ENCODE peak calls at places on chromosome 17, in eight cellular contexts. One of them, this sample, is unnamed.

GRCh38 chr17:60390881-60391418 is 983 bp downstream of the USP32 start:
- DNase-seq in lower leg skin: peak; percentile 31
- DNase-seq in esophagus squamous epithelium: no peak
- DNase-seq in PC-3: peak; percentile 47
- DNase-seq in WERI-Rb-1: peak; percentile 45
- DNase-seq in upper lobe of right lung: no peak
- DNase-seq in uterus: peak; percentile 14
- DNase-seq in fibroblast of villous mesenchyme: peak; percentile 57
- DNase-seq in this sample: peak; percentile 92

GRCh38 chr17:63998050-63998720 is at the start of gene PRR29:
- DNase-seq in PC-3: peak; percentile 72
- DNase-seq in esophagus squamous epithelium: no peak
- DNase-seq in fibroblast of villous mesenchyme: peak; percentile 54
- DNase-seq in upper lobe of right lung: peak; percentile 86
- DNase-seq in uterus: peak; percentile 33
- DNase-seq in WERI-Rb-1: peak; percentile 84
- DNase-seq in lower leg skin: no peak
- DNase-seq in this sample: no peak

GRCh38 chr17:4944163-4944553 is 4.1 kb downstream of the RNF167 start:
- DNase-seq in upper lobe of right lung: no peak
- DNase-seq in fibroblast of villous mesenchyme: no peak
- DNase-seq in uterus: no peak
- DNase-seq in esophagus squamous epithelium: no peak
- DNase-seq in WERI-Rb-1: no peak
- DNase-seq in lower leg skin: no peak
- DNase-seq in PC-3: no peak
- DNase-seq in this sample: no peak

GRCh38 chr17:3002538-3003301 is 60.7 kb downstream of the OR1D5 start:
- DNase-seq in fibroblast of villous mesenchyme: no peak
- DNase-seq in esophagus squamous epithelium: no peak
- DNase-seq in WERI-Rb-1: peak; percentile 24
- DNase-seq in uterus: no peak
- DNase-seq in PC-3: no peak
- DNase-seq in lower leg skin: no peak
- DNase-seq in upper lobe of right lung: peak; percentile 60
- DNase-seq in this sample: no peak

GRCh38 chr17:64282753-64283080 is 19.7 kb upstream of the TEX2 start:
- DNase-seq in esophagus squamous epithelium: no peak
- DNase-seq in lower leg skin: no peak
- DNase-seq in uterus: no peak
- DNase-seq in upper lobe of right lung: no peak
- DNase-seq in WERI-Rb-1: peak; percentile 61
- DNase-seq in fibroblast of villous mesenchyme: no peak
- DNase-seq in PC-3: peak; percentile 25
- DNase-seq in this sample: no peak

GRCh38 chr17:68197091-68197996 is 50.5 kb upstream of the AMZ2 start:
- DNase-seq in uterus: no peak
- DNase-seq in upper lobe of right lung: no peak
- DNase-seq in PC-3: peak; percentile 37
- DNase-seq in WERI-Rb-1: peak; percentile 55
- DNase-seq in esophagus squamous epithelium: no peak
- DNase-seq in lower leg skin: no peak
- DNase-seq in fibroblast of villous mesenchyme: no peak
- DNase-seq in this sample: no peak

GRCh38 chr17:17416007-17416399 is 60.8 kb upstream of the MED9 start:
- DNase-seq in upper lobe of right lung: no peak
- DNase-seq in fibroblast of villous mesenchyme: peak; percentile 84
- DNase-seq in WERI-Rb-1: peak; percentile 26
- DNase-seq in PC-3: peak; percentile 81
- DNase-seq in uterus: no peak
- DNase-seq in lower leg skin: no peak
- DNase-seq in esophagus squamous epithelium: no peak
- DNase-seq in this sample: no peak

GRCh38 chr17:5868916-5869475 is 201.2 kb upstream of the WSCD1 start:
- DNase-seq in lower leg skin: no peak
- DNase-seq in upper lobe of right lung: no peak
- DNase-seq in PC-3: no peak
- DNase-seq in esophagus squamous epithelium: no peak
- DNase-seq in fibroblast of villous mesenchyme: no peak
- DNase-seq in uterus: no peak
- DNase-seq in WERI-Rb-1: peak; percentile 19
- DNase-seq in this sample: peak; percentile 75

GRCh38 chr17:37570527-37571093 is 38.6 kb downstream of the SYNRG start:
- DNase-seq in uterus: no peak
- DNase-seq in WERI-Rb-1: peak; percentile 70
- DNase-seq in upper lobe of right lung: peak; percentile 66
- DNase-seq in lower leg skin: no peak
- DNase-seq in esophagus squamous epithelium: no peak
- DNase-seq in PC-3: peak; percentile 90
- DNase-seq in fibroblast of villous mesenchyme: peak; percentile 51
- DNase-seq in this sample: no peak

GRCh38 chr17:75535119-75535537 is 9.6 kb downstream of the LLGL2 start:
- DNase-seq in PC-3: no peak
- DNase-seq in uterus: no peak
- DNase-seq in WERI-Rb-1: peak; percentile 15
- DNase-seq in fibroblast of villous mesenchyme: no peak
- DNase-seq in esophagus squamous epithelium: no peak
- DNase-seq in upper lobe of right lung: no peak
- DNase-seq in lower leg skin: no peak
- DNase-seq in this sample: no peak

GRCh38 chr17:80630721-80631120 is 86.1 kb downstream of the RPTOR start:
- DNase-seq in uterus: no peak
- DNase-seq in PC-3: no peak
- DNase-seq in upper lobe of right lung: no peak
- DNase-seq in esophagus squamous epithelium: no peak
- DNase-seq in WERI-Rb-1: no peak
- DNase-seq in fibroblast of villous mesenchyme: no peak
- DNase-seq in lower leg skin: no peak
- DNase-seq in this sample: no peak

GRCh38 chr17:54172654-54173316 is 350.1 kb downstream of the KIF2B start:
- DNase-seq in lower leg skin: no peak
- DNase-seq in fibroblast of villous mesenchyme: peak; percentile 1
- DNase-seq in esophagus squamous epithelium: no peak
- DNase-seq in uterus: no peak
- DNase-seq in PC-3: peak; percentile 60
- DNase-seq in upper lobe of right lung: no peak
- DNase-seq in WERI-Rb-1: peak; percentile 54
- DNase-seq in this sample: no peak

GRCh38 chr17:2814499-2815341 is 18.5 kb downstream of the RAP1GAP2 start:
- DNase-seq in fibroblast of villous mesenchyme: no peak
- DNase-seq in upper lobe of right lung: no peak
- DNase-seq in uterus: no peak
- DNase-seq in WERI-Rb-1: no peak
- DNase-seq in esophagus squamous epithelium: no peak
- DNase-seq in lower leg skin: peak; percentile 32
- DNase-seq in PC-3: peak; percentile 44
- DNase-seq in this sample: no peak

GRCh38 chr17:8581002-8581658 is 49.4 kb downstream of the MYH10 start:
- DNase-seq in upper lobe of right lung: no peak
- DNase-seq in esophagus squamous epithelium: no peak
- DNase-seq in fibroblast of villous mesenchyme: no peak
- DNase-seq in uterus: no peak
- DNase-seq in WERI-Rb-1: no peak
- DNase-seq in PC-3: no peak
- DNase-seq in lower leg skin: no peak
- DNase-seq in this sample: no peak

GRCh38 chr17:44628234-44629188 is 27.8 kb upstream of the MEIOC start:
- DNase-seq in upper lobe of right lung: no peak
- DNase-seq in uterus: no peak
- DNase-seq in fibroblast of villous mesenchyme: peak; percentile 70
- DNase-seq in PC-3: no peak
- DNase-seq in lower leg skin: no peak
- DNase-seq in WERI-Rb-1: peak; percentile 98
- DNase-seq in esophagus squamous epithelium: no peak
- DNase-seq in this sample: no peak

GRCh38 chr17:47663997-47664941 is 14.6 kb downstream of the KPNB1 start:
- DNase-seq in upper lobe of right lung: no peak
- DNase-seq in PC-3: peak; percentile 85
- DNase-seq in uterus: peak; percentile 44
- DNase-seq in lower leg skin: peak; percentile 42
- DNase-seq in fibroblast of villous mesenchyme: peak; percentile 67
- DNase-seq in WERI-Rb-1: peak; percentile 70
- DNase-seq in esophagus squamous epithelium: no peak
- DNase-seq in this sample: no peak

GRCh38 chr17:34817252-34817651 is 144.0 kb downstream of the CCT6B start:
- DNase-seq in lower leg skin: no peak
- DNase-seq in PC-3: no peak
- DNase-seq in esophagus squamous epithelium: no peak
- DNase-seq in WERI-Rb-1: no peak
- DNase-seq in uterus: no peak
- DNase-seq in upper lobe of right lung: no peak
- DNase-seq in fibroblast of villous mesenchyme: no peak
- DNase-seq in this sample: no peak

GRCh38 chr17:72460711-72461110 is 339.9 kb downstream of the SOX9 start:
- DNase-seq in uterus: no peak
- DNase-seq in upper lobe of right lung: no peak
- DNase-seq in PC-3: peak; percentile 18
- DNase-seq in WERI-Rb-1: no peak
- DNase-seq in lower leg skin: no peak
- DNase-seq in fibroblast of villous mesenchyme: no peak
- DNase-seq in esophagus squamous epithelium: no peak
- DNase-seq in this sample: no peak

GRCh38 chr17:12406623-12407228 is 259.0 kb upstream of the MYOCD start:
- DNase-seq in WERI-Rb-1: no peak
- DNase-seq in upper lobe of right lung: no peak
- DNase-seq in fibroblast of villous mesenchyme: peak; percentile 35
- DNase-seq in esophagus squamous epithelium: no peak
- DNase-seq in PC-3: no peak
- DNase-seq in uterus: no peak
- DNase-seq in lower leg skin: no peak
- DNase-seq in this sample: peak; percentile 80

GRCh38 chr17:33927732-33928133 is 327.4 kb upstream of the CCL2 start:
- DNase-seq in lower leg skin: no peak
- DNase-seq in upper lobe of right lung: no peak
- DNase-seq in WERI-Rb-1: no peak
- DNase-seq in PC-3: peak; percentile 21
- DNase-seq in fibroblast of villous mesenchyme: no peak
- DNase-seq in uterus: no peak
- DNase-seq in esophagus squamous epithelium: no peak
- DNase-seq in this sample: no peak

GRCh38 chr17:50541916-50542688 is 4.9 kb upstream of the SPATA20 start:
- DNase-seq in lower leg skin: peak; percentile 72
- DNase-seq in upper lobe of right lung: peak; percentile 94
- DNase-seq in WERI-Rb-1: peak; percentile 93
- DNase-seq in fibroblast of villous mesenchyme: peak; percentile 77
- DNase-seq in esophagus squamous epithelium: no peak
- DNase-seq in uterus: peak; percentile 79
- DNase-seq in PC-3: peak; percentile 92
- DNase-seq in this sample: peak; percentile 95
- H3K4me3 ChIP-seq in lower leg skin: no peak overlapping the region
- H3K4me3 ChIP-seq in upper lobe of right lung: peak overlapping the region; percentile 63
- H3K4me3 ChIP-seq in WERI-Rb-1: peak overlapping the region; percentile 70
- H3K4me3 ChIP-seq in fibroblast of villous mesenchyme: peak overlapping the region; percentile 61
- H3K4me3 ChIP-seq in esophagus squamous epithelium: peak overlapping the region; percentile 26
- H3K4me3 ChIP-seq in uterus: peak overlapping the region; percentile 47
- H3K4me3 ChIP-seq in PC-3: peak overlapping the region; percentile 71
- H3K4me3 ChIP-seq in this sample: peak overlapping the region; percentile 69

GRCh38 chr17:82037113-82037888 is at the start of gene DCXR:
- DNase-seq in upper lobe of right lung: peak; percentile 99
- DNase-seq in esophagus squamous epithelium: peak; percentile 87
- DNase-seq in fibroblast of villous mesenchyme: peak; percentile 96
- DNase-seq in PC-3: peak; percentile 95
- DNase-seq in lower leg skin: peak; percentile 98
- DNase-seq in uterus: peak; percentile 97
- DNase-seq in WERI-Rb-1: peak; percentile 100
- DNase-seq in this sample: peak; percentile 99

GRCh38 chr17:82039695-82040299 is 2.3 kb upstream of the DCXR start:
- DNase-seq in fibroblast of villous mesenchyme: no peak
- DNase-seq in upper lobe of right lung: no peak
- DNase-seq in esophagus squamous epithelium: no peak
- DNase-seq in uterus: no peak
- DNase-seq in WERI-Rb-1: no peak
- DNase-seq in lower leg skin: no peak
- DNase-seq in PC-3: no peak
- DNase-seq in this sample: no peak

GRCh38 chr17:82036634-82037112 is 824 bp downstream of the DCXR start:
- DNase-seq in esophagus squamous epithelium: no peak
- DNase-seq in WERI-Rb-1: no peak
- DNase-seq in PC-3: no peak
- DNase-seq in lower leg skin: no peak
- DNase-seq in uterus: no peak
- DNase-seq in fibroblast of villous mesenchyme: no peak
- DNase-seq in upper lobe of right lung: no peak
- DNase-seq in this sample: no peak

GRCh38 chr17:82035956-82036633 is 1.4 kb downstream of the DCXR start:
- DNase-seq in WERI-Rb-1: no peak
- DNase-seq in lower leg skin: no peak
- DNase-seq in upper lobe of right lung: no peak
- DNase-seq in PC-3: peak; percentile 56
- DNase-seq in esophagus squamous epithelium: no peak
- DNase-seq in uterus: no peak
- DNase-seq in fibroblast of villous mesenchyme: no peak
- DNase-seq in this sample: no peak

GRCh38 chr17:82037889-82038195 is 345 bp upstream of the DCXR start:
- DNase-seq in fibroblast of villous mesenchyme: no peak
- DNase-seq in WERI-Rb-1: no peak
- DNase-seq in upper lobe of right lung: no peak
- DNase-seq in lower leg skin: no peak
- DNase-seq in esophagus squamous epithelium: no peak
- DNase-seq in PC-3: no peak
- DNase-seq in uterus: no peak
- DNase-seq in this sample: no peak
- H3K4me3 ChIP-seq in fibroblast of villous mesenchyme: peak overlapping the region; percentile 73
- H3K4me3 ChIP-seq in WERI-Rb-1: peak overlapping the region; percentile 92
- H3K4me3 ChIP-seq in upper lobe of right lung: peak overlapping the region; percentile 65
- H3K4me3 ChIP-seq in lower leg skin: no peak overlapping the region
- H3K4me3 ChIP-seq in esophagus squamous epithelium: peak overlapping the region; percentile 53
- H3K4me3 ChIP-seq in PC-3: peak overlapping the region; percentile 86
- H3K4me3 ChIP-seq in uterus: peak overlapping the region; percentile 66
- H3K4me3 ChIP-seq in this sample: peak overlapping the region; percentile 65

DNA sequence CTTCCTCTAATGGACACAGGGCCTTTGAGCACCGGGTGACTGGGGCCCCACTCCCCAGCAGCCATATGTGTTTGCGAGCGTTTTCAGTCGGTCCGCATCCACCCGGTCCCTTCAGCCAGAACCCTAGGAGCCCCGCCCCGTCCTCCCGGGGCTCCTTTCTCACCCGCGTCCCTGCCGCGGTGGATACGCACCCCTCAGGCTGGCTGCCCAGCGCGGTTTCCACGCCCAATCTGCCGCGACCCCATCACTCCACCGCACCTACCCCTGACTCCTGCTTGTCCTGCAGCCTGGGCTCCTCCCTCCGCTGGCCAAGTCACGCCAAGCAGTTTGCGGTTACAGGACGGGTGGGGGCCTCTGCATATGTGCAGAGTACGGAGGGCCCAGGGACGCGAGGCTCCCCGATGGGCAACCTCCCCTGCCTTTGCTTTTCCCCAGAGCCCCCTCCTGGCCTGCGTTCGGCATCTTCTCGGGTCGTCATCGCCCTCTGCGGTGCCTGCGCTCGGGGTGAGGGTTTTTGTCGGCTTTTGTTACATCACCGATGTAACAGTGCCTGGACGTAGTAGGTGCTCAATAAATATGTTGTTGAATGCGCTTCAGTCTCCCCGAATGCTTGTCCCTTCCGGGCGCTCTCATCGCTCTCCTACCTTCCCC is 984 bp upstream of the TTYH2 start:
- DNase-seq in fibroblast of villous mesenchyme: peak; percentile 19
- DNase-seq in PC-3: peak; percentile 33
- DNase-seq in upper lobe of right lung: no peak
- DNase-seq in esophagus squamous epithelium: no peak
- DNase-seq in uterus: no peak
- DNase-seq in WERI-Rb-1: no peak
- DNase-seq in lower leg skin: no peak
- DNase-seq in this sample: no peak
- H3K4me3 ChIP-seq in fibroblast of villous mesenchyme: peak overlapping the region; percentile 77
- H3K4me3 ChIP-seq in PC-3: peak overlapping the region; percentile 72
- H3K4me3 ChIP-seq in upper lobe of right lung: peak overlapping the region; percentile 71
- H3K4me3 ChIP-seq in esophagus squamous epithelium: peak overlapping the region; percentile 37
- H3K4me3 ChIP-seq in uterus: peak overlapping the region; percentile 53
- H3K4me3 ChIP-seq in WERI-Rb-1: no peak overlapping the region
- H3K4me3 ChIP-seq in lower leg skin: peak overlapping the region; percentile 42
- H3K4me3 ChIP-seq in this sample: peak overlapping the region; percentile 60

GRCh38 chr17:28724500-28725165 is 1.4 kb downstream of the TLCD1 start:
- DNase-seq in fibroblast of villous mesenchyme: no peak
- DNase-seq in WERI-Rb-1: no peak
- DNase-seq in upper lobe of right lung: no peak
- DNase-seq in uterus: no peak
- DNase-seq in lower leg skin: no peak
- DNase-seq in esophagus squamous epithelium: no peak
- DNase-seq in PC-3: no peak
- DNase-seq in this sample: no peak
- H3K4me3 ChIP-seq in fibroblast of villous mesenchyme: no peak overlapping the region
- H3K4me3 ChIP-seq in WERI-Rb-1: peak overlapping the region; percentile 60
- H3K4me3 ChIP-seq in upper lobe of right lung: peak overlapping the region; percentile 64
- H3K4me3 ChIP-seq in uterus: no peak overlapping the region
- H3K4me3 ChIP-seq in lower leg skin: no peak overlapping the region
- H3K4me3 ChIP-seq in esophagus squamous epithelium: no peak overlapping the region
- H3K4me3 ChIP-seq in PC-3: peak overlapping the region; percentile 60
- H3K4me3 ChIP-seq in this sample: no peak overlapping the region